ENCODE peak calls at places on chromosome 11, in nine cellular contexts. E is activated T-helper 1 cell treated with anti-CD3 and anti-CD28 coated beads, Interleukin-2, amount 50 U/mL, for 16 hours; Q is H1; O is A549; Z is GM23248; Y is non-pigmented ciliary epithelial cell; A is KBM-7; S is stimulated activated CD4-positive, alpha-beta T cell treated with anti-CD3 and anti-CD28 coated beads, Interleukin-12 subunit alpha, Interleukin-12 subunit beta, amount 100 ng/mL, for 4 hours; W is neural progenitor cell. J is an unnamed sample.

GRCh38 chr11:65498977-65499712 is at the start of gene MALAT1:
- DNase-seq in E (peak), Q (no peak), O (no peak), Z (peak), Y (no peak), A (peak), S (peak), W (peak), J (peak)

GRCh38 chr11:95985174-95985808 is 61.4 kb upstream of the MTMR2 start:
- DNase-seq in E (no peak), Q (no peak), O (no peak), Z (peak), Y (no peak), A (no peak), S (no peak), W (no peak), J (no peak)

GRCh38 chr11:61370349-61371005 is 8.3 kb downstream of the TMEM138 start:
- DNase-seq in E (no peak), Q (no peak), O (no peak), Z (no peak), Y (no peak), A (no peak), S (no peak), W (no peak), J (no peak)

GRCh38 chr11:43699879-43700278 is 19.3 kb downstream of the HSD17B12 start:
- DNase-seq in E (no peak), Q (no peak), O (no peak), Z (no peak), Y (no peak), A (no peak), S (no peak), W (no peak), J (no peak)

GRCh38 chr11:70183483-70184176 is 19.5 kb upstream of the FADD start:
- DNase-seq in E (no peak), Q (no peak), O (no peak), Z (no peak), Y (no peak), A (no peak), S (no peak), W (no peak), J (no peak)

GRCh38 chr11:119843760-119844330 is 114.8 kb upstream of the NECTIN1 start:
- DNase-seq in E (no peak), Q (no peak), O (peak), Z (peak), Y (no peak), A (no peak), S (no peak), W (no peak), J (no peak)

GRCh38 chr11:70099578-70100282 is 21.6 kb downstream of the ANO1 start:
- DNase-seq in E (no peak), Q (no peak), O (no peak), Z (peak), Y (no peak), A (no peak), S (no peak), W (no peak), J (no peak)

GRCh38 chr11:8228206-8228605 is 35.5 kb downstream of the LMO1 start:
- DNase-seq in E (no peak), Q (no peak), O (no peak), Z (no peak), Y (no peak), A (no peak), S (no peak), W (peak), J (no peak)

GRCh38 chr11:84471501-84471900 is 1155.6 kb downstream of the DLG2 start:
- DNase-seq in E (no peak), Q (no peak), O (no peak), Z (no peak), Y (no peak), A (no peak), S (no peak), W (peak), J (no peak)

GRCh38 chr11:38153985-38154384 is 1555.9 kb upstream of the RAG2 start:
- DNase-seq in E (no peak), Q (no peak), O (no peak), Z (no peak), Y (no peak), A (no peak), S (no peak), W (no peak), J (no peak)

GRCh38 chr11:41613321-41613720 is 153.9 kb upstream of the LRRC4C start:
- DNase-seq in E (no peak), Q (no peak), O (no peak), Z (peak), Y (no peak), A (no peak), S (no peak), W (no peak), J (no peak)

GRCh38 chr11:87176044-87176443 is 138.3 kb downstream of the TMEM135 start:
- DNase-seq in E (no peak), Q (peak), O (no peak), Z (no peak), Y (no peak), A (no peak), S (no peak), W (no peak), J (peak)

GRCh38 chr11:115660072-115660805 is 156.0 kb upstream of the CADM1 start:
- DNase-seq in E (no peak), Q (no peak), O (no peak), Z (no peak), Y (no peak), A (no peak), S (no peak), W (peak), J (no peak)

GRCh38 chr11:73121692-73122091 is 20.4 kb downstream of the FCHSD2 start:
- DNase-seq in E (no peak), Q (no peak), O (no peak), Z (no peak), Y (no peak), A (no peak), S (no peak), W (no peak), J (no peak)

GRCh38 chr11:128669491-128669890 is 24.4 kb upstream of the FLI1 start:
- DNase-seq in E (no peak), Q (no peak), O (no peak), Z (peak), Y (no peak), A (no peak), S (no peak), W (no peak), J (peak)

GRCh38 chr11:26916805-26917204 is 77.1 kb upstream of the FIBIN start:
- DNase-seq in E (no peak), Q (no peak), O (no peak), Z (no peak), Y (no peak), A (no peak), S (no peak), W (no peak), J (no peak)

GRCh38 chr11:5335166-5335565 is 8.2 kb downstream of the OR51B5 start:
- DNase-seq in E (no peak), Q (no peak), O (no peak), Z (no peak), Y (no peak), A (no peak), S (no peak), W (no peak), J (no peak)

GRCh38 chr11:2885676-2886081 is at the start of gene CDKN1C:
- DNase-seq in E (peak), Q (peak), O (peak), Z (peak), Y (no peak), A (peak), S (peak), W (peak), J (no peak)

GRCh38 chr11:3058753-3059664 is 1.8 kb upstream of the CARS1 start:
- DNase-seq in E (no peak), Q (no peak), O (no peak), Z (peak), Y (peak), A (no peak), S (no peak), W (no peak), J (peak)

GRCh38 chr11:115321602-115322289 is 182.5 kb downstream of the CADM1 start:
- DNase-seq in E (no peak), Q (no peak), O (no peak), Z (no peak), Y (no peak), A (no peak), S (no peak), W (no peak), J (no peak)

GRCh38 chr11:43547900-43548381 is 132.6 kb upstream of the HSD17B12 start:
- DNase-seq in E (no peak), Q (no peak), O (no peak), Z (peak), Y (no peak), A (no peak), S (peak), W (peak), J (no peak)

GRCh38 chr11:64932324-64932723 is 3.4 kb downstream of the GPHA2 start:
- DNase-seq in E (no peak), Q (no peak), O (no peak), Z (no peak), Y (no peak), A (no peak), S (no peak), W (no peak), J (no peak)

GRCh38 chr11:32224580-32224979 is 133.7 kb downstream of the RCN1 start:
- DNase-seq in E (no peak), Q (no peak), O (no peak), Z (no peak), Y (no peak), A (no peak), S (no peak), W (no peak), J (no peak)

GRCh38 chr11:34512810-34513673 is 552 bp downstream of the ELF5 start:
- DNase-seq in E (no peak), Q (peak), O (peak), Z (peak), Y (no peak), A (peak), S (peak), W (peak), J (peak)

GRCh38 chr11:17013548-17014320 is 480 bp downstream of the PLEKHA7 start:
- DNase-seq in E (peak), Q (no peak), O (peak), Z (no peak), Y (no peak), A (peak), S (peak), W (peak), J (no peak)

GRCh38 chr11:47328449-47329390 is 23.8 kb downstream of the MYBPC3 start:
- DNase-seq in E (no peak), Q (no peak), O (no peak), Z (no peak), Y (no peak), A (no peak), S (no peak), W (no peak), J (no peak)

GRCh38 chr11:72223615-72224586 is 666 bp upstream of the INPPL1 start:
- DNase-seq in E (no peak), Q (no peak), O (no peak), Z (peak), Y (no peak), A (peak), S (peak), W (peak), J (no peak)

GRCh38 chr11:16226245-16226644 is 130.1 kb downstream of the SOX6 start:
- DNase-seq in E (no peak), Q (no peak), O (peak), Z (no peak), Y (no peak), A (no peak), S (no peak), W (no peak), J (peak)

GRCh38 chr11:97574976-97575665 is 1185.3 kb downstream of the JRKL start:
- DNase-seq in E (no peak), Q (no peak), O (no peak), Z (no peak), Y (peak), A (no peak), S (no peak), W (no peak), J (no peak)

GRCh38 chr11:116328851-116329250 is 443.9 kb downstream of the BUD13 start:
- DNase-seq in E (no peak), Q (no peak), O (no peak), Z (no peak), Y (no peak), A (no peak), S (no peak), W (no peak), J (no peak)

GRCh38 chr11:94721565-94722292 is 46.4 kb upstream of the AMOTL1 start:
- DNase-seq in E (no peak), Q (no peak), O (no peak), Z (no peak), Y (no peak), A (no peak), S (no peak), W (no peak), J (no peak)

GRCh38 chr11:123188508-123189165 is 6.4 kb downstream of the CLMP start:
- DNase-seq in E (no peak), Q (no peak), O (no peak), Z (peak), Y (no peak), A (no peak), S (no peak), W (peak), J (peak)

GRCh38 chr11:72583177-72583553 is 91.1 kb downstream of the PDE2A start:
- DNase-seq in E (no peak), Q (no peak), O (no peak), Z (no peak), Y (no peak), A (no peak), S (no peak), W (no peak), J (no peak)

GRCh38 chr11:104490182-104490581 is 326.2 kb upstream of the PDGFD start:
- DNase-seq in E (no peak), Q (no peak), O (no peak), Z (no peak), Y (no peak), A (no peak), S (no peak), W (no peak), J (no peak)

GRCh38 chr11:19913236-19913892 is 200.7 kb downstream of the NAV2 start:
- DNase-seq in E (no peak), Q (no peak), O (no peak), Z (no peak), Y (no peak), A (no peak), S (no peak), W (no peak), J (no peak)

GRCh38 chr11:75022289-75022688 is 33.6 kb downstream of the NEU3 start:
- DNase-seq in E (no peak), Q (no peak), O (no peak), Z (no peak), Y (no peak), A (no peak), S (no peak), W (no peak), J (no peak)

GRCh38 chr11:108135845-108136599 is 14.7 kb downstream of the ACAT1 start:
- DNase-seq in E (no peak), Q (no peak), O (no peak), Z (peak), Y (no peak), A (no peak), S (no peak), W (no peak), J (peak)

GRCh38 chr11:92830382-92831148 is 138.9 kb upstream of the MTNR1B start:
- DNase-seq in E (no peak), Q (no peak), O (no peak), Z (no peak), Y (no peak), A (no peak), S (no peak), W (no peak), J (no peak)

J was measured in HFF-Myc.